ENCODE peak calls at places on chromosomes 3 and 15, in four cellular contexts. D, X, M and V are unnamed samples.

GRCh38 chr15:42879390-42879912 is 41.1 kb downstream of the TTBK2 start:
- DNase-seq in M (peak; percentile 23), D (no peak), X (no peak), V (no peak)

GRCh38 chr15:98164573-98164972 is 204.1 kb downstream of the ARRDC4 start:
- DNase-seq in X (no peak), D (no peak), M (no peak), V (no peak)

GRCh38 chr15:57541805-57542504 is 49.7 kb upstream of the MYZAP start:
- DNase-seq in D (no peak), M (peak; percentile 69), X (peak; percentile 88), V (peak; percentile 44)

GRCh38 chr15:58773024-58773423 is 1.9 kb downstream of the MINDY2 start:
- DNase-seq in X (no peak), D (no peak), M (no peak), V (no peak)

GRCh38 chr3:14156201-14156600 is 22.2 kb downstream of the XPC start:
- DNase-seq in X (no peak), D (no peak), M (no peak), V (no peak)

GRCh38 chr3:160678447-160678846 is 1.5 kb downstream of the ARL14 start:
- DNase-seq in D (no peak), M (no peak), X (no peak), V (no peak)

GRCh38 chr15:22895465-22896190 is 57.2 kb downstream of the NIPA2 start:
- DNase-seq in M (no peak), X (no peak), D (no peak), V (no peak)

GRCh38 chr3:56870436-56870835 is 68.7 kb upstream of the ARHGEF3 start:
- DNase-seq in M (no peak), X (no peak), D (no peak), V (no peak)

GRCh38 chr3:190863119-190863465 is 598 bp upstream of the GMNC start:
- DNase-seq in D (no peak), M (no peak), X (no peak), V (no peak)

GRCh38 chr3:48426944-48427629 is 2.8 kb downstream of the PLXNB1 start:
- DNase-seq in M (no peak), D (no peak), X (no peak), V (no peak)

GRCh38 chr15:71160976-71161375 is 45.7 kb downstream of the THSD4 start:
- DNase-seq in M (no peak), X (no peak), D (no peak), V (no peak)

GRCh38 chr3:24521306-24522154 is 26.9 kb upstream of the THRB start:
- DNase-seq in M (no peak), X (peak; percentile 59), D (no peak), V (peak; percentile 38)

GRCh38 chr3:179716811-179717210 is 64.0 kb downstream of the USP13 start:
- DNase-seq in M (no peak), D (no peak), X (no peak), V (no peak)

GRCh38 chr3:25376346-25376745 is 51.7 kb upstream of the RARB start:
- DNase-seq in X (no peak), M (no peak), D (no peak), V (no peak)

GRCh38 chr15:64552281-64552948 is 92.0 kb downstream of the ZNF609 start:
- DNase-seq in X (peak; percentile 21), D (no peak), M (no peak), V (no peak)

GRCh38 chr3:5022966-5023776 is 43.9 kb downstream of the BHLHE40 start:
- DNase-seq in X (no peak), M (no peak), D (peak; percentile 61), V (no peak)

GRCh38 chr15:89496155-89497098 is at the start of gene RHCG:
- DNase-seq in X (peak; percentile 59), D (peak; percentile 75), M (peak; percentile 71), V (peak; percentile 8)

GRCh38 chr3:67113802-67114407 is 115.8 kb downstream of the KBTBD8 start:
- DNase-seq in M (peak; percentile 55), D (peak; percentile 86), X (peak; percentile 83), V (peak; percentile 85)

GRCh38 chr15:39887211-39887610 is 32.9 kb downstream of the GPR176 start:
- DNase-seq in M (no peak), X (no peak), D (no peak), V (no peak)

GRCh38 chr3:168048414-168049330 is 47.1 kb downstream of the GOLIM4 start:
- DNase-seq in D (no peak), M (peak; percentile 14), X (no peak), V (no peak)

GRCh38 chr3:58203541-58203940 is 7.2 kb downstream of the DNASE1L3 start:
- DNase-seq in D (no peak), M (no peak), X (no peak), V (no peak)